ENCODE peak calls at places on chromosomes 4 and X, in seven cellular contexts. One of them, this sample, is unnamed.

GRCh38 chr4:80208606-80209005 is 11.3 kb downstream of the PRDM8 start:
- ATAC-seq in right lobe of liver: no peak
- ATAC-seq in pancreas: no peak
- ATAC-seq in left lung: no peak
- ATAC-seq in Right ventricle myocardium superior: no peak
- ATAC-seq in WTC11: no peak
- ATAC-seq in gastroesophageal sphincter: no peak
- ATAC-seq in this sample: no peak

GRCh38 chr4:5753366-5753765 is 42.4 kb downstream of the EVC start:
- ATAC-seq in right lobe of liver: no peak
- ATAC-seq in pancreas: no peak
- ATAC-seq in left lung: no peak
- ATAC-seq in gastroesophageal sphincter: no peak
- ATAC-seq in Right ventricle myocardium superior: no peak
- ATAC-seq in WTC11: no peak
- ATAC-seq in this sample: no peak

GRCh38 chrX:68841251-68842049 is 12.6 kb downstream of the EFNB1 start:
- ATAC-seq in pancreas: peak
- ATAC-seq in Right ventricle myocardium superior: peak
- ATAC-seq in left lung: peak
- ATAC-seq in WTC11: no peak
- ATAC-seq in gastroesophageal sphincter: no peak
- ATAC-seq in right lobe of liver: peak
- ATAC-seq in this sample: no peak

GRCh38 chrX:108307408-108308085 is 130.7 kb downstream of the COL4A6 start:
- ATAC-seq in right lobe of liver: peak
- ATAC-seq in left lung: peak
- ATAC-seq in pancreas: no peak
- ATAC-seq in gastroesophageal sphincter: peak
- ATAC-seq in Right ventricle myocardium superior: peak
- ATAC-seq in WTC11: no peak
- ATAC-seq in this sample: no peak

GRCh38 chr4:81789741-81790402 is 318.2 kb upstream of the RASGEF1B start:
- ATAC-seq in left lung: no peak
- ATAC-seq in right lobe of liver: no peak
- ATAC-seq in WTC11: no peak
- ATAC-seq in Right ventricle myocardium superior: no peak
- ATAC-seq in gastroesophageal sphincter: no peak
- ATAC-seq in pancreas: no peak
- ATAC-seq in this sample: no peak

GRCh38 chrX:107713205-107714195 is 62.1 kb downstream of the TSC22D3 start:
- ATAC-seq in Right ventricle myocardium superior: no peak
- ATAC-seq in WTC11: no peak
- ATAC-seq in right lobe of liver: no peak
- ATAC-seq in gastroesophageal sphincter: no peak
- ATAC-seq in left lung: no peak
- ATAC-seq in pancreas: no peak
- ATAC-seq in this sample: no peak

GRCh38 chrX:522456-522855 is 108.1 kb upstream of the SHOX start:
- ATAC-seq in gastroesophageal sphincter: no peak
- ATAC-seq in right lobe of liver: no peak
- ATAC-seq in pancreas: no peak
- ATAC-seq in Right ventricle myocardium superior: no peak
- ATAC-seq in WTC11: no peak
- ATAC-seq in left lung: no peak
- ATAC-seq in this sample: no peak

GRCh38 chrX:115679460-115679859 is 118.5 kb downstream of the PLS3 start:
- ATAC-seq in pancreas: no peak
- ATAC-seq in right lobe of liver: peak
- ATAC-seq in left lung: peak
- ATAC-seq in Right ventricle myocardium superior: no peak
- ATAC-seq in gastroesophageal sphincter: no peak
- ATAC-seq in WTC11: peak
- ATAC-seq in this sample: peak

GRCh38 chr4:55725057-55725456 is 89.0 kb upstream of the NMU start:
- ATAC-seq in right lobe of liver: no peak
- ATAC-seq in Right ventricle myocardium superior: no peak
- ATAC-seq in left lung: no peak
- ATAC-seq in pancreas: no peak
- ATAC-seq in WTC11: no peak
- ATAC-seq in gastroesophageal sphincter: no peak
- ATAC-seq in this sample: no peak

GRCh38 chr4:141890279-141890678 is 253.9 kb downstream of the IL15 start:
- ATAC-seq in gastroesophageal sphincter: no peak
- ATAC-seq in left lung: no peak
- ATAC-seq in Right ventricle myocardium superior: no peak
- ATAC-seq in pancreas: no peak
- ATAC-seq in WTC11: no peak
- ATAC-seq in right lobe of liver: no peak
- ATAC-seq in this sample: no peak

GRCh38 chr4:54058171-54058570 is 6.2 kb downstream of the CHIC2 start:
- ATAC-seq in gastroesophageal sphincter: no peak
- ATAC-seq in WTC11: no peak
- ATAC-seq in right lobe of liver: no peak
- ATAC-seq in Right ventricle myocardium superior: no peak
- ATAC-seq in left lung: no peak
- ATAC-seq in pancreas: no peak
- ATAC-seq in this sample: peak

GRCh38 chr4:150248181-150248580 is 169.9 kb downstream of the DCLK2 start:
- ATAC-seq in Right ventricle myocardium superior: no peak
- ATAC-seq in pancreas: no peak
- ATAC-seq in gastroesophageal sphincter: no peak
- ATAC-seq in right lobe of liver: no peak
- ATAC-seq in left lung: no peak
- ATAC-seq in WTC11: no peak
- ATAC-seq in this sample: no peak

GRCh38 chrX:63658920-63659319 is 126.1 kb downstream of the ARHGEF9 start:
- ATAC-seq in gastroesophageal sphincter: no peak
- ATAC-seq in pancreas: no peak
- ATAC-seq in Right ventricle myocardium superior: no peak
- ATAC-seq in WTC11: no peak
- ATAC-seq in right lobe of liver: no peak
- ATAC-seq in left lung: no peak
- ATAC-seq in this sample: no peak

GRCh38 chrX:130695931-130696330 is 207.1 kb downstream of the ENOX2 start:
- ATAC-seq in left lung: no peak
- ATAC-seq in right lobe of liver: no peak
- ATAC-seq in Right ventricle myocardium superior: no peak
- ATAC-seq in WTC11: no peak
- ATAC-seq in gastroesophageal sphincter: no peak
- ATAC-seq in pancreas: no peak
- ATAC-seq in this sample: no peak

GRCh38 chr4:773214-773613 is 52.7 kb downstream of the CPLX1 start:
- ATAC-seq in left lung: peak
- ATAC-seq in WTC11: no peak
- ATAC-seq in right lobe of liver: no peak
- ATAC-seq in pancreas: no peak
- ATAC-seq in gastroesophageal sphincter: no peak
- ATAC-seq in Right ventricle myocardium superior: peak
- ATAC-seq in this sample: peak

GRCh38 chr4:77922158-77923094 is 59.8 kb downstream of the MRPL1 start:
- ATAC-seq in gastroesophageal sphincter: no peak
- ATAC-seq in right lobe of liver: peak
- ATAC-seq in pancreas: no peak
- ATAC-seq in left lung: no peak
- ATAC-seq in WTC11: no peak
- ATAC-seq in Right ventricle myocardium superior: no peak
- ATAC-seq in this sample: peak

GRCh38 chr4:68336530-68336929 is 13.4 kb downstream of the YTHDC1 start:
- ATAC-seq in Right ventricle myocardium superior: no peak
- ATAC-seq in left lung: no peak
- ATAC-seq in right lobe of liver: no peak
- ATAC-seq in gastroesophageal sphincter: no peak
- ATAC-seq in WTC11: no peak
- ATAC-seq in pancreas: no peak
- ATAC-seq in this sample: no peak

This sample was measured in SK-N-SH treated with all-trans-retinoic acid at 6 μM for 48 hours.